ENCODE peak calls at places on chromosomes 6 and 20, in nine cellular contexts. E is mucosa of descending colon, Z is T-helper 22 cell, T is fibroblast of mammary gland, P is T-helper 2 cell, A is amniotic stem cell, R is H1, S is ascending aorta, G is LoVo. L is an unnamed sample.

GRCh38 chr6:31479151-31479932 is 18.6 kb upstream of the MICB start:
- DNase-seq in Z (no peak), P (no peak), A (no peak), S (no peak), E (no peak), T (no peak), G (no peak), R (peak; percentile 17), L (no peak)

GRCh38 chr6:167314180-167314821 is 10.6 kb upstream of the TTLL2 start:
- DNase-seq in S (no peak), Z (no peak), A (no peak), T (no peak), P (no peak), R (no peak), G (no peak), E (no peak), L (no peak)

GRCh38 chr6:10695086-10695657 is 400 bp downstream of the PAK1IP1 start:
- DNase-seq in S (no peak), T (no peak), G (peak; percentile 9), Z (no peak), E (peak; percentile 8), R (no peak), A (no peak), P (no peak), L (no peak)

GRCh38 chr6:155264704-155265320 is 999 bp downstream of the CLDN20 start:
- DNase-seq in T (peak; percentile 83), G (no peak), R (no peak), P (no peak), Z (no peak), A (no peak), S (no peak), E (no peak), L (no peak)

GRCh38 chr6:88865275-88865674 is 98.1 kb downstream of the RNGTT start:
- DNase-seq in T (no peak), G (no peak), A (no peak), E (no peak), P (no peak), R (no peak), S (no peak), Z (no peak), L (no peak)

GRCh38 chr20:2108498-2108897 is 6.9 kb downstream of the STK35 start:
- DNase-seq in A (no peak), E (no peak), T (no peak), P (no peak), Z (no peak), R (no peak), S (no peak), G (no peak), L (no peak)

GRCh38 chr6:3228791-3229565 is 1.5 kb upstream of the TUBB2B start:
- DNase-seq in R (peak; percentile 81), T (no peak), P (no peak), Z (no peak), E (no peak), A (no peak), G (no peak), S (no peak), L (peak; percentile 49)

GRCh38 chr6:139588076-139588639 is 213.7 kb upstream of the CITED2 start:
- DNase-seq in E (peak; percentile 90), T (peak; percentile 33), R (no peak), G (peak; percentile 83), A (no peak), P (no peak), Z (no peak), S (no peak), L (peak; percentile 21)

GRCh38 chr6:47278545-47278944 is 31.2 kb downstream of the TNFRSF21 start:
- DNase-seq in Z (no peak), S (no peak), P (no peak), E (no peak), T (peak; percentile 75), R (no peak), G (no peak), A (no peak), L (peak; percentile 40)

GRCh38 chr20:7859371-7859802 is 80.9 kb downstream of the HAO1 start:
- DNase-seq in T (peak; percentile 79), E (peak; percentile 3), S (no peak), P (no peak), G (peak; percentile 23), A (peak; percentile 26), R (no peak), Z (no peak), L (peak; percentile 62)